ENCODE peak calls at places on chromosome 4, in four cellular contexts. N is T-cell; T is stimulated activated CD8-positive, alpha-beta memory T cell treated with anti-CD3 and anti-CD28 coated beads, Interleukin-12 subunit alpha, Interleukin-12 subunit beta, amount 100 ng/mL, for 4 hours; O is GM13976. W is an unnamed sample.

GRCh38 chr4:95556460-95556859 is 7.7 kb upstream of the UNC5C start:
- DNase-seq in N (no peak), T (no peak), O (no peak), W (no peak)

GRCh38 chr4:142512161-142512560 is 333.9 kb downstream of the INPP4B start:
- DNase-seq in N (no peak), T (no peak), O (no peak), W (no peak)

GRCh38 chr4:186591651-186592050 is 36.3 kb upstream of the MTNR1A start:
- DNase-seq in N (no peak), T (no peak), O (no peak), W (no peak)

GRCh38 chr4:138647433-138647832 is 368.1 kb upstream of the NOCT start:
- DNase-seq in N (no peak), T (no peak), O (no peak), W (no peak)

GRCh38 chr4:89823416-89823815 is 13.5 kb downstream of the SNCA start:
- DNase-seq in N (no peak), T (no peak), O (no peak), W (no peak)

GRCh38 chr4:148302416-148302815 is 139.8 kb downstream of the NR3C2 start:
- DNase-seq in N (no peak), T (no peak), O (no peak), W (no peak)

GRCh38 chr4:71992571-71992970 is 39.2 kb upstream of the NPFFR2 start:
- DNase-seq in N (no peak), T (no peak), O (no peak), W (no peak)

GRCh38 chr4:68570122-68570507 is 6.0 kb downstream of the UGT2B17 start:
- DNase-seq in N (no peak), T (no peak), O (no peak), W (no peak)

GRCh38 chr4:40214038-40214437 is 17.2 kb downstream of the RHOH start:
- DNase-seq in N (peak; percentile 84), T (no peak), O (no peak), W (no peak)

GRCh38 chr4:187128971-187129370 is 405.3 kb upstream of the FAT1 start:
- DNase-seq in N (no peak), T (no peak), O (no peak), W (no peak)

GRCh38 chr4:69322055-69322454 is 41.8 kb downstream of the UGT2B28 start:
- DNase-seq in N (no peak), T (no peak), O (no peak), W (no peak)

GRCh38 chr4:106268731-106269272 is 47.2 kb downstream of the TBCK start:
- DNase-seq in N (no peak), T (no peak), O (no peak), W (no peak)

GRCh38 chr4:26836539-26836938 is 24.1 kb upstream of the STIM2 start:
- DNase-seq in N (no peak), T (no peak), O (no peak), W (no peak)

GRCh38 chr4:182862166-182862875 is 54.9 kb downstream of the DCTD start:
- DNase-seq in N (no peak), T (no peak), O (no peak), W (no peak)

GRCh38 chr4:94798808-94799207 is 41.1 kb downstream of the BMPR1B start:
- DNase-seq in N (no peak), T (no peak), O (no peak), W (no peak)

GRCh38 chr4:183639291-183639690 is 19.7 kb downstream of the RWDD4 start:
- DNase-seq in N (no peak), T (no peak), O (no peak), W (no peak)

GRCh38 chr4:123621072-123621705 is 224.6 kb downstream of the SPRY1 start:
- DNase-seq in N (no peak), T (no peak), O (no peak), W (peak; percentile 79)

W was measured in natural killer cell treated with Interleukin-12 subunit alpha and Interleukin-12 subunit beta and Interleukin-15 and Interleukin-18, amount 100 ng/mL, for 72 hours.